ENCODE peak calls at places on chromosomes 4 and X, in eight cellular contexts. J, M, F, W, H, B, C and P are unnamed samples.
A peak's percentile ranks its signal among the peaks of the same experiment; 100 is the strongest.

GRCh38 chr4:147639388-147639787 is 22.2 kb downstream of the TMEM184C start:
- DNase-seq in B (no peak), H (no peak), F (no peak), C (no peak), W (no peak), M (no peak), J (no peak), P (peak; percentile 6)

GRCh38 chr4:38170380-38170779 is 210.2 kb downstream of the PTTG2 start:
- DNase-seq in C (no peak), H (no peak), J (no peak), M (no peak), B (no peak), F (no peak), W (no peak), P (no peak)

GRCh38 chr4:35151816-35152572 is 1092.3 kb downstream of the ARAP2 start:
- DNase-seq in M (peak; percentile 16), C (peak; percentile 76), W (peak; percentile 4), B (no peak), H (peak; percentile 4), F (peak; percentile 2), J (no peak), P (no peak)

GRCh38 chr4:48779998-48780866 is at the start of gene FRYL:
- DNase-seq in B (peak; percentile 96), H (peak; percentile 96), C (peak; percentile 99), F (peak; percentile 99), M (peak; percentile 96), J (peak; percentile 100), W (peak; percentile 100), P (peak; percentile 100)

GRCh38 chrX:141945415-141945814 is 41.7 kb downstream of the MAGEC1 start:
- DNase-seq in J (no peak), F (peak; percentile 54), C (no peak), H (peak; percentile 3), M (no peak), B (no peak), W (no peak), P (peak; percentile 2)

GRCh38 chr4:174136013-174136412 is 147.5 kb downstream of the FBXO8 start:
- DNase-seq in F (no peak), J (no peak), M (no peak), H (no peak), B (no peak), C (no peak), W (peak; percentile 59), P (no peak)

GRCh38 chr4:96472103-96472867 is 632.4 kb downstream of the PDHA2 start:
- DNase-seq in J (no peak), H (peak; percentile 5), B (no peak), F (peak; percentile 41), C (no peak), M (no peak), W (no peak), P (no peak)

GRCh38 chr4:119726505-119726904 is 97.9 kb upstream of the PDE5A start:
- DNase-seq in B (no peak), F (no peak), H (no peak), C (no peak), M (no peak), J (no peak), W (no peak), P (no peak)

GRCh38 chrX:17291998-17292658 is 82.9 kb upstream of the NHS start:
- DNase-seq in F (no peak), J (no peak), W (no peak), B (no peak), C (no peak), M (no peak), H (no peak), P (no peak)

GRCh38 chr4:152713951-152714705 is 34.3 kb upstream of the TMEM154 start:
- DNase-seq in J (no peak), H (no peak), W (no peak), C (no peak), M (no peak), F (no peak), B (no peak), P (no peak)

GRCh38 chr4:80072607-80073361 is at the start of gene ANTXR2:
- DNase-seq in C (peak; percentile 82), M (peak; percentile 75), J (peak; percentile 65), H (peak; percentile 79), F (peak; percentile 82), B (peak; percentile 66), W (peak; percentile 96), P (peak; percentile 92)

GRCh38 chr4:2746891-2747695 is 9.0 kb downstream of the TNIP2 start:
- DNase-seq in W (no peak), B (no peak), C (no peak), H (no peak), J (no peak), M (no peak), F (no peak), P (no peak)

GRCh38 chr4:152785639-152786517 is 6.1 kb downstream of the ARFIP1 start:
- DNase-seq in C (no peak), W (no peak), H (no peak), B (no peak), M (no peak), J (no peak), F (no peak), P (no peak)

GRCh38 chrX:40179333-40179732 is 81.6 kb upstream of the BCOR start:
- DNase-seq in H (no peak), C (no peak), F (no peak), M (no peak), B (no peak), J (no peak), W (no peak), P (no peak)